ENCODE peak calls at places on chromosomes 3 and 15, in seven cellular contexts. C is RWPE1, R is coronary artery, U is psoas muscle, Y is transverse colon, K is Panc1, F is testis. X is an unnamed sample.

GRCh38 chr15:80660114-80660513 is 35.0 kb upstream of the ABHD17C start:
- DNase-seq in C (peak), R (no peak), U (no peak), Y (peak), K (no peak), F (peak), X (no peak)

GRCh38 chr3:49793486-49794085 is 6.1 kb downstream of the CDHR4 start:
- DNase-seq in C (no peak), R (no peak), U (no peak), Y (no peak), K (no peak), F (no peak), X (no peak)

GRCh38 chr15:29818141-29818540 is 4.1 kb downstream of the TJP1 start:
- DNase-seq in C (no peak), R (no peak), U (no peak), Y (no peak), K (no peak), F (no peak), X (no peak)

GRCh38 chr3:32383136-32383711 is 8.4 kb upstream of the CMTM7 start:
- DNase-seq in C (no peak), R (no peak), U (no peak), Y (no peak), K (no peak), F (no peak), X (no peak)

GRCh38 chr3:133490468-133491351 is 82.8 kb upstream of the CDV3 start:
- DNase-seq in C (no peak), R (no peak), U (no peak), Y (peak), K (no peak), F (no peak), X (peak)

GRCh38 chr15:70313099-70314017 is 215.6 kb upstream of the TLE3 start:
- DNase-seq in C (no peak), R (no peak), U (no peak), Y (no peak), K (no peak), F (no peak), X (peak)

GRCh38 chr3:83895892-83896291 is 1062.9 kb upstream of the CADM2 start:
- DNase-seq in C (no peak), R (no peak), U (no peak), Y (no peak), K (no peak), F (no peak), X (no peak)

GRCh38 chr15:51038258-51039042 is 56.3 kb downstream of the TNFAIP8L3 start:
- DNase-seq in C (no peak), R (no peak), U (no peak), Y (no peak), K (no peak), F (no peak), X (peak)

GRCh38 chr15:75349851-75350588 is 3.2 kb downstream of the NEIL1 start:
- DNase-seq in C (no peak), R (no peak), U (no peak), Y (peak), K (no peak), F (no peak), X (no peak)

GRCh38 chr15:63301088-63301487 is 23.7 kb downstream of the APH1B start:
- DNase-seq in C (no peak), R (no peak), U (no peak), Y (no peak), K (no peak), F (no peak), X (no peak)

GRCh38 chr15:82943176-82943575 is 9.3 kb downstream of the HOMER2 start:
- DNase-seq in C (no peak), R (no peak), U (no peak), Y (no peak), K (no peak), F (no peak), X (no peak)

GRCh38 chr15:83626171-83626802 is 27.6 kb upstream of the ADAMTSL3 start:
- DNase-seq in C (no peak), R (no peak), U (no peak), Y (no peak), K (no peak), F (no peak), X (no peak)

GRCh38 chr3:196789773-196790419 is 50.2 kb downstream of the PAK2 start:
- DNase-seq in C (no peak), R (no peak), U (no peak), Y (no peak), K (no peak), F (no peak), X (no peak)
- TF ChIP-seq CTCF in C (no peak), R (no peak), U (no peak), Y (no peak), K (no peak), F (no peak), X (no peak)

DNA sequence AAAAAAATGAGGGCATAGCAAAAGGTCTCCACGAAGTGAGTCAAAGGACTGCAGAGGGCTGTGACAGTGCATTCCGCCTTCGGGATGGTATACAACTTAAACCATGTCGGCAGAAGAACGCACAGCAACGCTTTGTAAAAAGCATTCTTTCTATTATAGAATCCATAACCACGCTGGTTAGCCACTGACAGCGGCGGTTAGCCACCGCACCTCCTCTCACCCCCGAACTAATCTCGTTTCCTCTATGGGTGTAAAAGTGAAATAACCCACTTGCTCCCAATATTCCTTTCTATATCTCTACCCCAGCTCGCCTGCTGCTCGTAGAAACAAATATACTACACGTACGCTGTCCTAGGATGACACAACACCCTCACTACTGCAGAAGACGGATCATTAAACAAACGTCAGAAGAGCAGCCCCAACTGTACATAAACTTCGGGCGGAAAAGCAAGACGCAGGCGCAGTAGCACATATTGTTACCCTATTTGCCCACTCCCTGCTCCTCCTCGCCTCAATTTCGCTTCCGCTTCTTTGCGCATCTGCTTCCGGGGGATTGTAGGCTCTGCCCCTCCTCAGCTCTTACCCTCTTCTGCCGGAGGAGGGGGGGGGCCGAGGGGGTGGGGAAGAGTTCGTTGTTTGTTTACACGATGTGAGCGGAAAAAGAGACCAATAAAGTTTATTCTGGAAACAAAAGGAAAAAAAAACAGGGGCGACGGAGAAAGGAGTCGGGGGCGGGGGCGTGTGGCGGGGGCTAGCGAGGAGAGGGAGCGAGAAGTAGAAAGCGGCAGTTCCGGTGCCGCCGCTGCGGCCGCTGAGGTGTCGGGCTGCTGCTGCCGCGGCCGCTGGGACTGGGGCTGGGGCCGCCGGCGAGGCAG is at the start of gene PIK3CA:
- DNase-seq in C (peak), R (peak), U (peak), Y (peak), K (peak), F (peak), X (peak)
- H3K27ac ChIP-seq in C (peak), R (peak), U (peak), Y (peak), K (peak), F (peak), X (peak)

GRCh38 chr3:46629571-46630517 is 17.5 kb downstream of the FAM240A start:
- DNase-seq in C (peak), R (no peak), U (peak), Y (peak), K (peak), F (peak), X (peak)
- TF ChIP-seq CTCF in C (peak), R (peak), U (peak), Y (peak), K (peak), F (peak), X (peak)

DNA sequence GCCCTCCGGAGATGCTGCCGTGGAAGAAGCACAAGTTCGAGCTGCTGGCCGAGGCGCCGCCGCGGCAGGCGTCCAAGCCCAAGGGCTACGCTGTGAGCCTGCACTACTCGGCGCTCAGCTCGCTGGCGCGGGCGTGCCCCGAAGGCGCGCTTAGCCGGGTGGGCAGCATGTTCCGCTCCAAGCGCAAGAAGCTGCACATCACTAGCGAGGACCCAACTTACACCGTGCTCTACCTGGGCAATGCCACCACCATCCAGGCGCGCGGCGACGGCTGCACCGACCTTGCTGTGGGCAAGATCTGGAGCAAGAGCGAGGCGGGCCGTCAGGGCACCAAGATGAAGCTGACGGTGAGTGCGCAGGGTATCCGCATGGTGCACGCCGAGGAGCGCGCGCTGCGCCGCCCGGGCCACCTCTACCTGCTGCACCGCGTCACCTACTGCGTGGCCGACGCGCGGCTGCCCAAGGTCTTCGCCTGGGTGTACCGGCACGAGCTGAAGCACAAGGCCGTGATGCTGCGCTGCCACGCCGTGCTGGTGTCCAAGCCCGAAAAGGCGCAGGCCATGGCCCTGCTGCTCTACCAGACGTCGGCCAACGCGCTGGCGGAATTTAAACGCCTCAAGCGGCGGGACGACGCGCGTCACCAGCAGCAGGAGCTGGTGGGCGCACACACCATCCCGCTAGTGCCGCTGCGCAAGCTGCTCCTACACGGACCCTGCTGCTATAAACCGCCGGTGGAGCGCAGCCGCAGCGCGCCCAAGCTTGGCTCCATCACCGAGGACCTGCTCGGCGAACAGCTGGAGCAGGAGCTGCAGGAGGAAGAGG is 1.3 kb downstream of the FAM43A start:
- DNase-seq in C (no peak), R (no peak), U (peak), Y (peak), K (no peak), F (peak), X (no peak)
- H3K27ac ChIP-seq in C (peak), R (peak), U (peak), Y (peak), K (peak), F (no peak), X (peak)

DNA sequence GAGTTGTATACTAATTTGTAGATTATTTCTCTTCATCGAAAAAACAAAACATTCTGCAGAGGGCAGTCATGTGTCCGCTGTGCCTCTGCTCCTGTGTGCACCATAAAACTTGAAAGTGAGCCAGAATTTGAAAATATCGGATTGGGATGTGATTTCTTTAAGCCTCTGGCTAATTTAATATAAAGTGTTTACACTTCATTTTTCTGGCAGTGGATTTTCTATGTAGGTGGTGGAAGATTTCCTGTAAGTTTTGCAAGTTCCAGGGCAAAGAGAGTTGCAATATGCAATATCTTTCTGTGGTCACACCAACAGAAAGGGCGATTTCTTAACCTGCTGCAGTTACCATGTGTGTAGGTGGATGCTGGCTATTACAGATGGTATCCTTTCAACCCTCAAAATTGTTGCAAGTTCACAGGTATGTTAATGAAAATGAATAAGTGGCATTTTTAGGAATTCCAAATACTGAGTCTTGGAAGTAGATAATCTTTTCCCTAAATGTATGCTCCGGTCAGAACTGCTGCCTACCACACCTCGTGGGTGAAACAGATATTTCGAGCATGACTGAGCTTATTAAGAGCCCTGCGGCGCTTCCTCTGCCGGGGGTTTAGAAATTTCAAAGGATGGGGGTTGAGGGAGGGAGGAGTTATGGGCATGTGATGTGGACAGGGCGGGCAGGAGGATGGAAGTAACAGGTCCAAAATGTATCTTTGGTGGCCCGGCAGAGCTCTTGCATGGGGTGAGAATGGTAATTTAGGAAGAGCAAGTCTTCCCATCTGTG is 134.0 kb downstream of the PGPEP1L start:
- DNase-seq in C (peak), R (no peak), U (no peak), Y (no peak), K (no peak), F (no peak), X (no peak)
- TF ChIP-seq CTCF in C (no peak), R (no peak), U (no peak), Y (no peak), K (no peak), F (no peak), X (no peak)

GRCh38 chr3:45742432-45743089 is 53.4 kb downstream of the SACM1L start:
- DNase-seq in C (no peak), R (no peak), U (no peak), Y (no peak), K (no peak), F (no peak), X (no peak)
- H3K27ac ChIP-seq in C (no peak), R (no peak), U (no peak), Y (no peak), K (no peak), F (no peak), X (no peak)

DNA sequence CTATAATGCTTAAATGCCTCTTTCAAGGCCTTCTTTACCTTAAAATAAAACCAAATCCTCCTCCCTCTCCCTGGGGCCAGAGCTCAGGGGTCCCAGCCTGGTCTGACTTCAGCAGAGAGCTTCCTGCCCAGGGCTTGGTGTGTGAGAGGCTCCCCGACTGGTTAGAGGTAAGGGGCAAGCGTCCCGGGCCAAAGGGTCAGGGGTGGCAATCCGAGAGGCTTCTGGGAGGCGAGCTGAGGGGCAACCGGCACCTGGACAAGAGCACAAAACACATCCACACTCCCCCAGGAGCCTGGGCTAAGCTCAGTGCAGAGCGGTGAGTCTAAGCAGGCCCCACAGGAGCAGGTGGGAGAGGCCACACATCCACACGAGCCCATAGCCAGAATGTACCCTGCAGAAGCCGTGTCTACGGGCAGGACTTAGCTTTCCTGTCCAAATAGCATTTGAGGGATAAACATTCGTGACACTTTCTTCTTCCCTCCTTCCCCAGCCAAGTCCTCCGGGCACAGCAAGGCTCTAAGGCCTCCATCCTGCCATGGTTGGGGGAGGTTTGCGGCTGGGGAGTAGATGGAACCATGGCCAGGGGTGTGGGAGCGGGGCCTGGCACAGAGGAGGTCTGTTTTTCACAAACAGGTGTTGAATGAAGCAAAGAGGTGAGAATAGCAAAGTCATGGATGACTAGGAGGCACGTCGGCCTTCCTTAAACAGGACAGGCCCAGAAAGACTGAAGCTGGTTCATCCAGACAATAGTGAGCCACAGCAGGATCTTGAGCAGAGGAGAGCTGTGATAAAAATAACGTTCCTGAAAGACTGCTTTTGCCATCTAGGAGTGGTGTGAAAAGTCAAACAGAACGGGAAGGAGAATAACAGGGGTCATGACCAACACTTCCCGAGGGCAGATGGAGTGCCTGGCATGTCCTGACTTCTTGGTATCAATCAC is 98.7 kb upstream of the IQSEC1 start:
- DNase-seq in C (no peak), R (no peak), U (no peak), Y (no peak), K (no peak), F (no peak), X (no peak)
- TF ChIP-seq CTCF in C (no peak), R (no peak), U (no peak), Y (no peak), K (no peak), F (no peak), X (no peak)

X was measured in esophagus muscularis mucosa.